ENCODE peak calls at places on chromosomes 3 and 15, in eight cellular contexts. K, R, A, T, X, W, U and J are unnamed samples.

GRCh38 chr15:39465843-39466242 is 115.0 kb upstream of the THBS1 start:
- DNase-seq in K (no peak), U (no peak), X (no peak), R (no peak), W (no peak), A (no peak), T (no peak), J (no peak)

GRCh38 chr3:196246612-196247308 is 30.4 kb downstream of the SLC51A start:
- DNase-seq in X (no peak), R (no peak), T (peak), W (no peak), U (no peak), K (no peak), A (no peak), J (no peak)

GRCh38 chr3:119160815-119161214 is 12.6 kb upstream of the UPK1B start:
- DNase-seq in W (no peak), R (no peak), U (no peak), T (no peak), A (no peak), X (no peak), K (no peak), J (no peak)

GRCh38 chr15:90956551-90957104 is 1.9 kb downstream of the RCCD1 start:
- DNase-seq in R (peak), W (peak), X (peak), T (peak), A (peak), K (peak), U (peak), J (peak)

GRCh38 chr15:51830279-51830806 is 890 bp downstream of the TMOD3 start:
- DNase-seq in U (no peak), X (peak), A (no peak), T (peak), K (no peak), W (peak), R (no peak), J (no peak)

GRCh38 chr15:81337241-81337640 is 13.3 kb upstream of the STARD5 start:
- DNase-seq in X (no peak), R (no peak), T (no peak), W (no peak), A (no peak), K (no peak), U (no peak), J (no peak)

GRCh38 chr3:38227989-38228388 is 37.6 kb upstream of the SLC22A13 start:
- DNase-seq in R (no peak), A (no peak), U (no peak), W (no peak), T (peak), K (no peak), X (no peak), J (no peak)

GRCh38 chr3:18556503-18556902 is 131.4 kb upstream of the SATB1 start:
- DNase-seq in K (no peak), R (no peak), W (peak), U (no peak), T (peak), X (no peak), A (no peak), J (peak)

GRCh38 chr3:115245437-115245836 is 98.3 kb upstream of the ZBTB20 start:
- DNase-seq in U (no peak), T (peak), R (peak), X (no peak), A (no peak), W (no peak), K (no peak), J (no peak)

GRCh38 chr15:83659011-83659811 is 5.3 kb downstream of the ADAMTSL3 start:
- DNase-seq in X (peak), K (no peak), U (peak), A (peak), T (peak), W (no peak), R (peak), J (no peak)

GRCh38 chr3:141077631-141078030 is 26.5 kb downstream of the SPSB4 start:
- DNase-seq in K (no peak), U (no peak), T (no peak), R (no peak), A (no peak), W (no peak), X (no peak), J (no peak)
- H3K27ac ChIP-seq in K (peak), U (peak), T (peak), R (peak), A (peak), W (no peak), X (peak), J (no peak)

GRCh38 chr3:11578169-11578568 is 65.5 kb downstream of the VGLL4 start:
- DNase-seq in K (no peak), R (no peak), W (no peak), X (no peak), U (no peak), T (no peak), A (no peak), J (no peak)
- H3K27ac ChIP-seq in K (no peak), R (no peak), W (no peak), X (peak), U (no peak), T (peak), A (no peak), J (no peak)

DNA sequence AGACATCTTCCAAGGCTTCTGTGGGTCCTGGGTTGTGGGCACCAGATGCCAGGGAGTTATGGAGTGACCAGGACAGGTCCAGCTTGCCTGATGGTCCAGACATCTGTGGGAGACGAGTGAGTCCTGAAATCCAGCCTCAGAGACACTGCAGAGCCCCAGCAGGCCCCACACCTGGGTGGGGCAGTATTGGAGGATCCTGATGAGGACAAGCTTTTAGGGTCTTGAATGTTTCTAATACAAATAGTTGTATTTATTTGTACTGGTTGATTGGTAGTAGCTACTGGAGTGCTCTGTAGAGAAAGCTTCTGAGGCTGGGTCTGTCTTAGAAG is 67.5 kb upstream of the PRR23C start:
- DNase-seq in U (no peak), R (no peak), T (no peak), A (no peak), W (no peak), K (no peak), X (no peak), J (no peak)
- H3K27ac ChIP-seq in U (no peak), R (no peak), T (no peak), A (no peak), W (no peak), K (no peak), X (no peak), J (no peak)

GRCh38 chr3:148790370-148790769 is 37.2 kb upstream of the CPB1 start:
- DNase-seq in T (no peak), U (no peak), K (no peak), A (no peak), W (no peak), R (no peak), X (no peak), J (no peak)
- H3K27ac ChIP-seq in T (no peak), U (peak), K (no peak), A (peak), W (no peak), R (no peak), X (peak), J (no peak)

GRCh38 chr3:135965506-135966348 is at the start of gene PPP2R3A:
- DNase-seq in R (peak), W (peak), U (peak), A (peak), T (peak), K (peak), X (peak), J (peak)

GRCh38 chr3:135967867-135968266 is 2.3 kb downstream of the PPP2R3A start:
- DNase-seq in A (no peak), U (no peak), X (no peak), K (no peak), W (no peak), R (no peak), T (no peak), J (no peak)

GRCh38 chr3:135966875-135967274 is 1.3 kb downstream of the PPP2R3A start:
- DNase-seq in R (no peak), A (no peak), X (no peak), U (no peak), K (no peak), W (no peak), T (no peak), J (no peak)

GRCh38 chr3:135965129-135965505 is 411 bp upstream of the PPP2R3A start:
- DNase-seq in R (no peak), X (no peak), K (no peak), A (no peak), T (no peak), W (no peak), U (no peak), J (no peak)

DNA sequence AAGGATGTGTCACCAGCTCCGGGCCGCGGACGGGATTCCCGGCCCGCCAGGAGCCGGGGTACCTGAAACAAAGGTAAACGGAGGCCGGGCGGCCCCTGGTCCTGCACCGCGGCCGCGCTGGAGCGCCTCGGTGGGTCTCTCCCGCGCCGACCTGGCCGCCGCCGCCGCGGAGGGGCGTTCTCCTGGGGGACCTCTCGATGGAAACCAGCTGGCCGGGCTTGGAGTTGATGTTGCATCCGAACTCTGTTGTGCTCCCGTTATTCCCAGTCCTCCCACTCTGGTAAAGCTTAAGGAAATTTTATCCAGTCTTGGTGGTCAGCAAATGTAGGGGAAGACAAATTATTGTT is 794 bp downstream of the PPP2R3A start:
- DNase-seq in U (no peak), R (no peak), K (no peak), A (no peak), W (no peak), T (peak), X (peak), J (no peak)
- H3K27ac ChIP-seq in U (peak), R (peak), K (peak), A (peak), W (no peak), T (peak), X (peak), J (no peak)

DNA sequence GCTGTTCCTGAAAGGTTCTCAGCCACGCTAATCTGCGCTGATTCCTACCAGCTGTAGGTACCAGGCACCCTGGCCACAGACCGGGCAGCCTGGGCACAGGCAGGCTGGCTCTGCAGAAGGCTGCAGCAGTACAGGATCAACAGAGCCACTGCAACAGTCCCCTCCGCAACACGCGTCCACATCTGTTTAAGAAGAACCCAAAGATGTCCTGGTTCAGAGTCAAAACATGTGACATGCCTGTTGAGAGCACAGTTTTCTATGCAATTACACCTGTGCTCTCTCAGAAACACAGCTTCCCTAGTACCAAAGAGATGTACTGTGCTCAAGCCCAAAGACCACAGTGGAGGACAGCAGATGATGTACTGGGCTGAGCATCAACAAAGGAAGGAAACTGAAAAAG is 18.8 kb downstream of the LRIG1 start:
- DNase-seq in W (no peak), T (no peak), K (no peak), A (no peak), R (no peak), X (no peak), U (no peak), J (no peak)
- H3K27ac ChIP-seq in W (no peak), T (no peak), K (peak), A (peak), R (peak), X (peak), U (peak), J (peak)

GRCh38 chr15:89127054-89127702 is 38.9 kb downstream of the ABHD2 start:
- DNase-seq in K (no peak), T (no peak), X (no peak), R (no peak), A (no peak), W (no peak), U (no peak), J (no peak)

GRCh38 chr15:89121414-89121813 is 33.2 kb downstream of the ABHD2 start:
- DNase-seq in A (no peak), K (peak), W (no peak), X (no peak), R (no peak), U (no peak), T (no peak), J (no peak)

GRCh38 chr15:89128320-89129122 is 40.3 kb downstream of the ABHD2 start:
- DNase-seq in X (no peak), R (no peak), T (no peak), U (no peak), W (no peak), A (no peak), K (no peak), J (no peak)

GRCh38 chr15:89122532-89123525 is 34.6 kb downstream of the ABHD2 start:
- DNase-seq in X (no peak), A (no peak), K (no peak), W (no peak), T (no peak), U (no peak), R (no peak), J (no peak)

GRCh38 chr15:89125038-89125826 is 37.0 kb downstream of the ABHD2 start:
- DNase-seq in W (no peak), A (no peak), T (no peak), R (no peak), U (no peak), K (no peak), X (no peak), J (no peak)
- H3K27ac ChIP-seq in W (no peak), A (no peak), T (no peak), R (no peak), U (peak), K (no peak), X (no peak), J (no peak)

GRCh38 chr3:191369081-191370010 is 39.0 kb upstream of the UTS2B start:
- DNase-seq in T (peak), U (no peak), R (no peak), A (no peak), K (no peak), X (no peak), W (no peak), J (no peak)
- H3K27ac ChIP-seq in T (no peak), U (peak), R (no peak), A (peak), K (no peak), X (no peak), W (no peak), J (no peak)